ENCODE peak calls at places on chromosome 1, in four cellular contexts. N, J, X and Q are unnamed samples.

GRCh38 chr1:2976180-2976562 is 45.1 kb upstream of the ACTRT2 start:
- DNase-seq in J (no peak), N (no peak), X (no peak), Q (no peak)

GRCh38 chr1:160997323-160998038 is 23.5 kb downstream of the F11R start:
- DNase-seq in J (peak; percentile 46), X (peak; percentile 46), N (peak; percentile 48), Q (peak; percentile 52)

GRCh38 chr1:30194741-30195423 is 528.5 kb downstream of the MATN1 start:
- DNase-seq in J (no peak), X (no peak), N (no peak), Q (no peak)

GRCh38 chr1:207454046-207454964 is at the start of gene CR2:
- DNase-seq in N (peak; percentile 43), J (peak; percentile 33), X (peak; percentile 40), Q (peak; percentile 16)

GRCh38 chr1:185857447-185857846 is 123.3 kb downstream of the HMCN1 start:
- DNase-seq in N (no peak), J (no peak), X (no peak), Q (no peak)

GRCh38 chr1:26772687-26773086 is 15.1 kb upstream of the PIGV start:
- DNase-seq in N (no peak), X (no peak), J (no peak), Q (no peak)

GRCh38 chr1:12433323-12434053 is 184.5 kb downstream of the DHRS3 start:
- DNase-seq in J (no peak), X (peak; percentile 57), N (no peak), Q (peak; percentile 61)

GRCh38 chr1:235855811-235856429 is 10.8 kb downstream of the LYST start:
- DNase-seq in N (no peak), J (no peak), X (no peak), Q (no peak)